ENCODE peak calls at places on chromosomes 5 and 9, in ten cellular contexts. E is kidney; B is H9; L is stomach; H is psoas muscle; T is neural progenitor cell; R is endothelial cell; U is activated CD8-positive, alpha-beta T cell treated with anti-CD3 and anti-CD28 coated beads for 36 hours; G is thoracic aorta; J is foreskin fibroblast. W is an unnamed sample.

GRCh38 chr5:159459951-159460538 is 129.8 kb upstream of the IL12B start:
- DNase-seq in E (no peak), B (no peak), L (no peak), H (no peak), T (no peak), R (no peak), U (peak), G (no peak), J (peak), W (no peak)

GRCh38 chr5:77663081-77663863 is 24.8 kb upstream of the OTP start:
- DNase-seq in E (no peak), B (no peak), L (no peak), H (no peak), T (no peak), R (no peak), U (no peak), G (no peak), J (peak), W (no peak)

GRCh38 chr5:78288246-78288645 is 6.3 kb downstream of the AP3B1 start:
- DNase-seq in E (no peak), B (no peak), L (no peak), H (no peak), T (no peak), R (no peak), U (no peak), G (no peak), J (peak), W (no peak)

GRCh38 chr9:21576331-21577189 is 94.4 kb upstream of the IFNE start:
- DNase-seq in E (no peak), B (no peak), L (no peak), H (no peak), T (peak), R (no peak), U (peak), G (no peak), J (peak), W (no peak)

GRCh38 chr5:168176251-168176650 is 115.2 kb upstream of the WWC1 start:
- DNase-seq in E (no peak), B (no peak), L (no peak), H (no peak), T (no peak), R (no peak), U (no peak), G (no peak), J (no peak), W (no peak)

GRCh38 chr5:154740957-154741356 is 14.2 kb upstream of the LARP1 start:
- DNase-seq in E (no peak), B (no peak), L (no peak), H (peak), T (no peak), R (no peak), U (no peak), G (no peak), J (peak), W (no peak)

GRCh38 chr5:82812575-82812974 is 264.6 kb downstream of the TMEM167A start:
- DNase-seq in E (no peak), B (no peak), L (no peak), H (no peak), T (no peak), R (no peak), U (no peak), G (no peak), J (peak), W (no peak)

GRCh38 chr9:4197548-4197947 is 102.3 kb downstream of the GLIS3 start:
- DNase-seq in E (no peak), B (peak), L (no peak), H (no peak), T (no peak), R (no peak), U (peak), G (no peak), J (no peak), W (no peak)

GRCh38 chr5:170338933-170339779 is 41.6 kb upstream of the LCP2 start:
- DNase-seq in E (no peak), B (peak), L (peak), H (no peak), T (no peak), R (no peak), U (peak), G (no peak), J (no peak), W (no peak)

GRCh38 chr5:149938272-149938671 is 6.3 kb downstream of the PDE6A start:
- DNase-seq in E (peak), B (no peak), L (peak), H (peak), T (no peak), R (no peak), U (no peak), G (no peak), J (peak), W (no peak)

GRCh38 chr9:100477221-100477620 is 4.3 kb downstream of the TMEFF1 start:
- DNase-seq in E (no peak), B (no peak), L (no peak), H (no peak), T (no peak), R (no peak), U (no peak), G (no peak), J (no peak), W (no peak)

GRCh38 chr9:114252394-114252793 is 70.5 kb upstream of the ORM1 start:
- DNase-seq in E (no peak), B (no peak), L (no peak), H (no peak), T (no peak), R (no peak), U (no peak), G (no peak), J (no peak), W (no peak)

GRCh38 chr5:61052870-61053269 is 107.9 kb downstream of the NDUFAF2 start:
- DNase-seq in E (no peak), B (no peak), L (no peak), H (no peak), T (no peak), R (no peak), U (no peak), G (no peak), J (peak), W (no peak)

GRCh38 chr9:21608200-21608599 is 126.1 kb upstream of the IFNE start:
- DNase-seq in E (no peak), B (no peak), L (no peak), H (no peak), T (no peak), R (no peak), U (no peak), G (no peak), J (no peak), W (no peak)

GRCh38 chr5:107615173-107615856 is 55.4 kb downstream of the EFNA5 start:
- DNase-seq in E (no peak), B (no peak), L (no peak), H (no peak), T (no peak), R (no peak), U (no peak), G (no peak), J (peak), W (no peak)

GRCh38 chr5:152056931-152057330 is 132.3 kb upstream of the GLRA1 start:
- DNase-seq in E (no peak), B (no peak), L (no peak), H (no peak), T (no peak), R (no peak), U (no peak), G (no peak), J (no peak), W (no peak)

GRCh38 chr9:130213898-130214761 is 41.9 kb downstream of the NCS1 start:
- DNase-seq in E (no peak), B (peak), L (no peak), H (no peak), T (peak), R (no peak), U (no peak), G (no peak), J (peak), W (peak)

GRCh38 chr9:9919174-9919573 is 693.6 kb downstream of the PTPRD start:
- DNase-seq in E (no peak), B (peak), L (no peak), H (no peak), T (no peak), R (no peak), U (no peak), G (no peak), J (no peak), W (no peak)

GRCh38 chr5:72018158-72018803 is 89.0 kb upstream of the MAP1B start:
- DNase-seq in E (no peak), B (peak), L (peak), H (no peak), T (peak), R (peak), U (peak), G (no peak), J (peak), W (peak)

GRCh38 chr9:136566899-136567298 is 21.1 kb upstream of the NOTCH1 start:
- DNase-seq in E (peak), B (no peak), L (peak), H (peak), T (no peak), R (no peak), U (no peak), G (no peak), J (peak), W (no peak)

GRCh38 chr9:111715471-111715870 is 54.1 kb downstream of the GNG10 start:
- DNase-seq in E (no peak), B (no peak), L (no peak), H (no peak), T (no peak), R (no peak), U (no peak), G (no peak), J (peak), W (no peak)

GRCh38 chr5:96790851-96791513 is 16.8 kb downstream of the ERAP1 start:
- DNase-seq in E (no peak), B (no peak), L (no peak), H (no peak), T (peak), R (no peak), U (no peak), G (no peak), J (peak), W (no peak)

GRCh38 chr5:107290780-107291398 is 379.8 kb downstream of the EFNA5 start:
- DNase-seq in E (no peak), B (no peak), L (no peak), H (no peak), T (no peak), R (no peak), U (no peak), G (no peak), J (no peak), W (no peak)

GRCh38 chr9:27367175-27367798 is 70.3 kb upstream of the EQTN start:
- DNase-seq in E (no peak), B (no peak), L (no peak), H (no peak), T (no peak), R (no peak), U (no peak), G (no peak), J (no peak), W (no peak)

GRCh38 chr5:59486508-59486907 is 407.0 kb downstream of the PDE4D start:
- DNase-seq in E (no peak), B (no peak), L (no peak), H (no peak), T (no peak), R (no peak), U (no peak), G (no peak), J (no peak), W (no peak)

GRCh38 chr5:172939045-172939444 is 20.2 kb upstream of the RPL26L1 start:
- DNase-seq in E (peak), B (peak), L (no peak), H (no peak), T (peak), R (peak), U (peak), G (no peak), J (peak), W (peak)

GRCh38 chr9:128552744-128553221 is 396 bp downstream of the SPTAN1 start:
- DNase-seq in E (peak), B (peak), L (peak), H (peak), T (peak), R (no peak), U (peak), G (no peak), J (peak), W (peak)

GRCh38 chr5:3531320-3531986 is 64.2 kb upstream of the IRX1 start:
- DNase-seq in E (no peak), B (peak), L (no peak), H (no peak), T (peak), R (no peak), U (no peak), G (no peak), J (no peak), W (no peak)

GRCh38 chr9:135957431-135957830 is 3.7 kb downstream of the UBAC1 start:
- DNase-seq in E (no peak), B (no peak), L (no peak), H (no peak), T (no peak), R (no peak), U (no peak), G (no peak), J (no peak), W (no peak)

GRCh38 chr9:111961011-111961410 is 64.4 kb downstream of the UGCG start:
- DNase-seq in E (no peak), B (no peak), L (no peak), H (no peak), T (no peak), R (no peak), U (no peak), G (no peak), J (peak), W (no peak)

GRCh38 chr5:2702096-2702879 is 49.2 kb downstream of the IRX2 start:
- DNase-seq in E (no peak), B (no peak), L (no peak), H (no peak), T (no peak), R (no peak), U (no peak), G (no peak), J (no peak), W (no peak)

DNA sequence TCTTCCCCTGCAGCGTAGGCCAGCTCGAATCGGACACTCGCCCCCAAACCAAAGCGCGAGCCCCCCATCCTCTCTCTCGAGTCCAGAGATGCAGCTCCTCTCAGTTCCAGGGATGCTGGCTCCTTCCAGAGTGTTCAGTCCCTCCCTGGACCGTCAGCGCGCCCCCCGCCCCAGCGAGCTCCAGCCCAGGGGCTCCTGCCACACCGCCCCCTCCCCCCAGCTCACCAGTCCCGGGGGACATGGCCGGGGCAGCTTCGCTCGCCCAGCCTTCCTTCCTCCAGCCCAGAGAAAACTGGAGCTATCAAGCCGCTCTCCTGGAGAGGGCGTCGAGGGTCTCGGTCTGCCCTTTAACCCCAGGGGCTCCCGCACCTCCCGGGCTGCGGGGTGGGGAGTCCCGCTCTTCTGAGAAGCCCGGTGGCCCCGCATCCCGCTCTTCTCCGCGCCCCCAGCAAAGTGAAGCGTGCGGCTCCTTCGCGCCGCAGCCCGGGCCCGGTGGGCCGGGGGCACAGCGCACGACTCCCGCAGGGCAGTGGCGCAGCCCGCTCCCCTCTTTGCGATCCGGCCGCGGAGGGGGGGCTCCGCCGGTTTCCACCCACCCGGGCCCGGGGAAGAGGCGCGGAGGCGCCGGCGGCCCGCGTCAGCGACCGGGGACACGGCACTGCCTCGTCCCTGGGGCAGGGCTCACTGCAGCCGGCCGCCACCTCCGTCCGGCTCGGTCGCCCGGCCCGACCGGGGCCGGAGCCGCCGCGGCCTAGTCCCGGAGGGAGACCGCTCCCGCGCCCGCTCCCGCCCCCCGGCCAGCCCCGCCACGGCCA is 585 bp downstream of the MIER3 start:
- DNase-seq in E (peak), B (peak), L (no peak), H (peak), T (peak), R (peak), U (peak), G (no peak), J (peak), W (peak)
- TF ChIP-seq CTCF in E (no peak), B (peak), L (no peak), H (no peak), T (peak), R (no peak), U (no peak), G (no peak), J (no peak), W (no peak)

GRCh38 chr5:176407456-176408244 is 8.7 kb downstream of the CLTB start:
- DNase-seq in E (no peak), B (no peak), L (no peak), H (no peak), T (no peak), R (no peak), U (no peak), G (no peak), J (no peak), W (no peak)

GRCh38 chr5:176402684-176403083 is 13.7 kb downstream of the CLTB start:
- DNase-seq in E (no peak), B (no peak), L (no peak), H (no peak), T (no peak), R (no peak), U (no peak), G (no peak), J (peak), W (no peak)

GRCh38 chr5:176408590-176408989 is 7.7 kb downstream of the CLTB start:
- DNase-seq in E (no peak), B (no peak), L (no peak), H (no peak), T (no peak), R (no peak), U (no peak), G (no peak), J (no peak), W (no peak)

GRCh38 chr5:176406436-176407052 is 9.8 kb downstream of the CLTB start:
- DNase-seq in E (no peak), B (no peak), L (no peak), H (no peak), T (no peak), R (no peak), U (no peak), G (no peak), J (no peak), W (no peak)

GRCh38 chr5:176405656-176406435 is 10.5 kb downstream of the CLTB start:
- DNase-seq in E (no peak), B (peak), L (no peak), H (no peak), T (peak), R (peak), U (no peak), G (no peak), J (no peak), W (no peak)
- TF ChIP-seq CTCF in E (no peak), B (peak), L (no peak), H (no peak), T (peak), R (no peak), U (no peak), G (no peak), J (no peak), W (peak)

DNA sequence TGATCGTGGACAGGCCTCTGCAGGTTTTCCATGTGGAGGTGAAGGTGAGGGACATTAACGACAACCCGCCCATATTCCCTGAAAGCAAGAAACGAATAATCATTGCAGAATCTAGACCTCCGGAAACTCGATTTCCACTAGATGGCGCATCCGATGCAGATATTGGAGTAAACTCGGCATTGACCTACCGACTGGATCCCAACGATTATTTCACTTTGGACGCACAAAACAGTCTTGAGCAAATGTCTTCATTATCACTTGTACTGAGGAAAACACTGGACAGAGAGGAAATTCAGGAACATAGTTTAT is 621 bp downstream of the PCDHA13 start:
- DNase-seq in E (no peak), B (peak), L (no peak), H (no peak), T (peak), R (peak), U (no peak), G (no peak), J (no peak), W (no peak)
- TF ChIP-seq CTCF in E (no peak), B (peak), L (no peak), H (no peak), T (peak), R (peak), U (no peak), G (no peak), J (no peak), W (no peak)

DNA sequence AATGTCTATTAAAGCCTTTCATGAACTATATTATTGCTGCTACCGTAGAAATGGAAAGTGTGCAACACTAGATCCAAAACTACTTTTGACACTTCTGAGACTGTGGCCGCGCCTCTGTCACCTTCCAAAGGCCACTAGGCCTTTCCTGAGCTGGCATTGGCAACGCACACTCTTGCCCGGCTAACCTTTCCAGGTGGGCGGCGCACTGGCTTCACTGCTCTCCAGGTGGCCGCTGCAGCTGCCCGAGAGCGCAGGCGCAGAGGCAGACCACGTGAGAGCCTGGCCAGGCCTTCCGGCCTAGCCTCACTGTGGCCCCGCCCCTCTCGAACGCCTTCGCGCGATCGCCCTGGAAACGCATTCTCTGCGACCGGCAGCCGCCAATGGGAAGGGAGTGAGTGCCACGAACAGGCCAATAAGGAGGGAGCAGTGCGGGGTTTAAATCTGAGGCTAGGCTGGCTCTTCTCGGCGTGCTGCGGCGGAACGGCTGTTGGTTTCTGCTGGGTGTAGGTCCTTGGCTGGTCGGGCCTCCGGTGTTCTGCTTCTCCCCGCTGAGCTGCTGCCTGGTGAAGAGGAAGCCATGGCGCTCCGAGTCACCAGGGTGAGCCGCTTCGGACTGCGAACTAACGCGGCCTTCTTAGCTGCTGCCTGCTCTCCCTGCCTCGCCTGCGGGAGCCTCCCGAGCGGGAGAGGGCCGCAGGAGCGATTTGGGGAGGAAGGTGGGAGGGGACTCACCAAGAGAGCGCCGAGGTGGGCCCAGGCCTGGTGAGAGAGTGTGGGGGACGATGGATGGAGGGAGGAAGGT is at the start of gene CCNB1:
- DNase-seq in E (peak), B (peak), L (peak), H (peak), T (peak), R (peak), U (peak), G (peak), J (peak), W (peak)
- TF ChIP-seq CTCF in E (no peak), B (no peak), L (no peak), H (no peak), T (no peak), R (no peak), U (no peak), G (no peak), J (no peak), W (no peak)

GRCh38 chr5:138542956-138543729 is at the start of gene ETF1:
- DNase-seq in E (peak), B (peak), L (peak), H (peak), T (peak), R (peak), U (peak), G (peak), J (peak), W (peak)
- TF ChIP-seq CTCF in E (peak), B (no peak), L (no peak), H (no peak), T (no peak), R (no peak), U (no peak), G (no peak), J (no peak), W (peak)

DNA sequence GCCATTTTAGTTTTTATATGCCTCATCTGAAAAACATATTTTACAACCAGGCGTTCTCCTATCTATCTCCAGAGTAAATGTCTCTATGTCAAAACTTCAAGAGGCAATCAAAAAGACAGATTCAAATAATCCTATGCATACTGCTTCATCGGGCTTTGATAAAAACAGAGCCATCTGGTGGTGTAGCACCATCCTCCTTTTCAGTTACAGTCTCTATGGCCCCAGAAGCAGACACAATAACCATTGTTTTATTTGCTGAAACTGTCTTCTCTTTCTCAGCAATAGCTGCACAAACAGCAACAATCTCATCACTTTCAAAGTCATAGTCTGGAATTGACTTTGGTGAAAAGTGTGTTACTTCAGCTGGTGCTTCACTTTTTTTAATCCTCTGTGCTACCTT is 36.3 kb downstream of the PTGER4 start:
- DNase-seq in E (no peak), B (no peak), L (no peak), H (no peak), T (no peak), R (no peak), U (no peak), G (no peak), J (peak), W (no peak)
- TF ChIP-seq CTCF in E (no peak), B (peak), L (no peak), H (no peak), T (peak), R (no peak), U (no peak), G (no peak), J (no peak), W (no peak)